ENCODE peak calls at places on chromosomes 2 and 18, in five cellular contexts. A is stimulated activated CD8-positive, alpha-beta memory T cell treated with anti-CD3 and anti-CD28 coated beads, Interleukin-7, amount 100 ng/mL, for 4 hours; K is effector CD4-positive, alpha-beta T cell; Y is ELF-1; D is fibroblast of mammary gland. L is an unnamed sample.

GRCh38 chr2:239822146-239822945 is 202.8 kb downstream of the NDUFA10 start:
- DNase-seq in D (no peak), A (no peak), K (no peak), Y (no peak), L (no peak)

GRCh38 chr2:67065046-67065445 is 332.1 kb upstream of the ETAA1 start:
- DNase-seq in A (no peak), K (no peak), D (peak), Y (no peak), L (no peak)

GRCh38 chr2:188971316-188971930 is 2.8 kb upstream of the COL3A1 start:
- DNase-seq in Y (no peak), D (peak), A (no peak), K (no peak), L (no peak)

GRCh38 chr2:128270306-128271185 is 48.1 kb downstream of the HS6ST1 start:
- DNase-seq in Y (no peak), K (no peak), A (no peak), D (no peak), L (no peak)

GRCh38 chr18:10228380-10228779 is 226.1 kb upstream of the APCDD1 start:
- DNase-seq in Y (no peak), K (no peak), A (no peak), D (no peak), L (no peak)

GRCh38 chr2:122864728-122865127 is 1109.3 kb downstream of the TSN start:
- DNase-seq in D (no peak), Y (no peak), A (no peak), K (no peak), L (no peak)

GRCh38 chr2:88011011-88011410 is 5.3 kb downstream of the RNU2-63P start:
- DNase-seq in K (no peak), A (no peak), D (no peak), Y (no peak), L (no peak)

GRCh38 chr18:74892066-74892627 is 294.5 kb downstream of the ZNF407 start:
- DNase-seq in Y (no peak), A (no peak), K (no peak), D (no peak), L (no peak)

GRCh38 chr18:73244411-73244810 is 376.6 kb upstream of the NETO1 start:
- DNase-seq in D (peak), Y (no peak), K (no peak), A (no peak), L (no peak)

GRCh38 chr18:33802955-33803354 is 224.9 kb downstream of the ASXL3 start:
- DNase-seq in A (no peak), D (no peak), K (no peak), Y (no peak), L (no peak)

GRCh38 chr2:105576440-105577241 is 168.1 kb upstream of the NCK2 start:
- DNase-seq in Y (peak), D (peak), A (no peak), K (no peak), L (no peak)

GRCh38 chr2:176961759-176962158 is 250.8 kb upstream of the HNRNPA3 start:
- DNase-seq in K (no peak), Y (no peak), D (no peak), A (no peak), L (no peak)

GRCh38 chr2:235000426-235001236 is 48.8 kb downstream of the SH3BP4 start:
- DNase-seq in Y (peak), D (no peak), K (no peak), A (no peak), L (no peak)

GRCh38 chr2:23826771-23827170 is 100.2 kb downstream of the ATAD2B start:
- DNase-seq in A (no peak), D (no peak), K (no peak), Y (no peak), L (no peak)

GRCh38 chr2:221807706-221808105 is 235.6 kb upstream of the EPHA4 start:
- DNase-seq in K (no peak), A (no peak), Y (no peak), D (peak), L (no peak)

GRCh38 chr2:127771756-127772155 is 39.2 kb downstream of the WDR33 start:
- DNase-seq in D (peak), A (no peak), K (no peak), Y (no peak), L (no peak)

L was measured in GM12891.